ENCODE peak calls at places on chromosome 17, in four cellular contexts. J is K562, H is SK-N-SH, G is H1. R is an unnamed sample.

GRCh38 chr17:61219460-61219859 is 180.2 kb upstream of the TBX2 start:
- DNase-seq in J (no peak), G (no peak), H (peak), R (no peak)

GRCh38 chr17:32899240-32900013 is 22.5 kb upstream of the MYO1D start:
- DNase-seq in G (no peak), J (no peak), H (no peak), R (no peak)

GRCh38 chr17:65629234-65629690 is 67.8 kb upstream of the AXIN2 start:
- DNase-seq in G (no peak), J (no peak), H (no peak), R (peak)

GRCh38 chr17:29615492-29616299 is 7.0 kb downstream of the CORO6 start:
- DNase-seq in H (peak), G (no peak), J (peak), R (peak)

GRCh38 chr17:7873051-7873450 is 15.2 kb downstream of the CYB5D1 start:
- DNase-seq in J (no peak), G (no peak), H (no peak), R (no peak)

GRCh38 chr17:60959011-60959410 is 281.4 kb downstream of the BCAS3 start:
- DNase-seq in G (no peak), H (no peak), J (no peak), R (no peak)

GRCh38 chr17:8126306-8127066 is 2.6 kb upstream of the HES7 start:
- DNase-seq in G (no peak), J (peak), H (peak), R (peak)

GRCh38 chr17:70636517-70637133 is 467.3 kb downstream of the KCNJ2 start:
- DNase-seq in H (peak), J (peak), G (no peak), R (no peak)

GRCh38 chr17:50207318-50207717 is 5.9 kb upstream of the COL1A1 start:
- DNase-seq in J (no peak), H (no peak), G (no peak), R (peak)

GRCh38 chr17:33732116-33732515 is 439.0 kb upstream of the ASIC2 start:
- DNase-seq in J (peak), G (no peak), H (no peak), R (no peak)

GRCh38 chr17:65936013-65936412 is 255.9 kb downstream of the CEP112 start:
- DNase-seq in G (no peak), J (no peak), H (no peak), R (no peak)

GRCh38 chr17:76726766-76727718 is at the start of gene METTL23:
- DNase-seq in J (peak), G (no peak), H (peak), R (peak)
- TF ChIP-seq USF2 in J (peak), G (no peak), H (no peak), R (no peak)

DNA sequence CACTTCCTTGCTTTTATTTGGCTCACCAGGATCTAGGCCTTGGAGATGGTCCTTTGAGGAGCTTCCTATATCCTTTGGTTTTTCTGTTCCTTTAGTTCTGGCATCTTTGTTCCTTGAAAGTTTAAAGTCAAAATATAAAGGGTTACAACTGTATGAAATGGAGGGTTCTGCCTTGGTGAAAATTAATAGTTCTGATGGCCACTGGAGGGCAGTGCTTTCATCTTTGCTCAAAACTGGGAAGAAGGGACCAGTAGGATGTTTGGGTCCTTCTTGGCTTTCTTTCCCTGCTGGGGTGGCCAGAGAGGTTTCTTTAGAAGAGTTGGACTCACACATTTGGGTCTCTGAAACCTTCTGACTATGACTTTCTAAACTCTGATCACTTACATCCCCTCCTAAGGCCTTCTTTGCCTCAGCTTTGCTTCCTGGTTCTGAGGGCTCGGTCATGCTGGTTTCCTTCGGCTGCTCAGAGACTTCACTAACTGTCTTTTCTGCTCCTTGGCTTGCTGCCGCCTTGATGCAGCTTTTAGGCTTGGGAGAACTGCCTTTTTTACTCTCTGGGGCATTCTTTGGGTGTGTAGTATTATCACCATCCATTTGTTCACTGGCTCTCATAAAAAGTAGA is 10.9 kb upstream of the ITGA2B start:
- DNase-seq in G (no peak), J (peak), H (no peak), R (no peak)
- TF ChIP-seq TEAD4 in G (no peak), J (no peak), H (no peak), R (no peak)

GRCh38 chr17:75615301-75615700 is 17.9 kb upstream of the SMIM5 start:
- DNase-seq in J (no peak), H (no peak), G (no peak), R (no peak)
- TF ChIP-seq USF2 in J (no peak), H (no peak), G (no peak), R (no peak)

GRCh38 chr17:1755252-1755992 is 6.4 kb upstream of the SERPINF1 start:
- DNase-seq in G (no peak), J (no peak), H (peak), R (no peak)
- TF ChIP-seq TEAD4 in G (no peak), J (no peak), H (no peak), R (no peak)

GRCh38 chr17:75830168-75831031 is 13.8 kb downstream of the UNC13D start:
- DNase-seq in G (peak), J (no peak), H (peak), R (peak)

GRCh38 chr17:75834279-75834920 is 9.8 kb downstream of the UNC13D start:
- DNase-seq in J (no peak), G (no peak), H (no peak), R (no peak)

GRCh38 chr17:75831032-75831567 is 13.1 kb downstream of the UNC13D start:
- DNase-seq in G (no peak), J (peak), H (no peak), R (peak)

GRCh38 chr17:75832652-75833400 is 11.4 kb downstream of the UNC13D start:
- DNase-seq in J (no peak), G (no peak), H (no peak), R (peak)

GRCh38 chr17:75832164-75832651 is 12.0 kb downstream of the UNC13D start:
- DNase-seq in J (no peak), H (no peak), G (no peak), R (no peak)
- TF ChIP-seq USF2 in J (no peak), H (no peak), G (no peak), R (no peak)

GRCh38 chr17:43706235-43706634 is 44.5 kb upstream of the MEOX1 start:
- DNase-seq in H (no peak), G (no peak), J (no peak), R (no peak)
- TF ChIP-seq TEAD4 in H (no peak), G (no peak), J (no peak), R (no peak)

R was measured in WTC11.